ENCODE peak calls at places on chromosomes 1 and 21, in nine cellular contexts. U, L, S, X, K, Q, C, H and R are unnamed samples.

GRCh38 chr1:186050360-186050759 is 316.2 kb downstream of the HMCN1 start:
- DNase-seq in H (no peak), K (no peak), S (no peak), U (no peak), L (no peak), C (peak), Q (no peak), X (no peak), R (no peak)

GRCh38 chr1:97364086-97364485 is 556.7 kb downstream of the DPYD start:
- DNase-seq in Q (no peak), S (no peak), C (peak), L (no peak), U (no peak), K (no peak), H (no peak), X (no peak), R (no peak)

GRCh38 chr1:235074335-235075120 is 54.1 kb downstream of the TOMM20 start:
- DNase-seq in L (peak), S (peak), C (peak), Q (peak), K (no peak), H (peak), X (peak), U (peak), R (peak)

GRCh38 chr1:67780637-67781036 is 52.6 kb downstream of the GNG12 start:
- DNase-seq in U (no peak), H (no peak), K (no peak), C (no peak), S (no peak), L (no peak), Q (no peak), X (no peak), R (no peak)

GRCh38 chr1:29426701-29427279 is 190.5 kb downstream of the PTPRU start:
- DNase-seq in C (no peak), U (no peak), H (peak), Q (peak), L (no peak), X (no peak), S (no peak), K (no peak), R (no peak)

GRCh38 chr1:184160942-184161698 is 109.6 kb downstream of the TSEN15 start:
- DNase-seq in C (peak), H (peak), L (no peak), Q (peak), S (peak), K (no peak), X (peak), U (no peak), R (peak)

GRCh38 chr1:11286735-11287410 is 13.9 kb downstream of the UBIAD1 start:
- DNase-seq in U (no peak), S (no peak), H (no peak), K (no peak), X (no peak), L (no peak), C (peak), Q (no peak), R (no peak)

GRCh38 chr1:112714313-112715263 is 544 bp downstream of the PPM1J start:
- DNase-seq in S (no peak), X (no peak), C (peak), H (no peak), K (no peak), Q (no peak), L (peak), U (no peak), R (no peak)

GRCh38 chr1:22529901-22530621 is 33.2 kb upstream of the EPHA8 start:
- DNase-seq in S (no peak), H (peak), L (no peak), Q (no peak), U (no peak), X (peak), K (no peak), C (peak), R (no peak)

GRCh38 chr1:190169311-190170067 is 308.2 kb downstream of the BRINP3 start:
- DNase-seq in Q (no peak), K (no peak), C (peak), U (no peak), H (no peak), X (no peak), S (no peak), L (no peak), R (no peak)

GRCh38 chr1:3304255-3304654 is 150.2 kb upstream of the ARHGEF16 start:
- DNase-seq in K (no peak), L (no peak), S (no peak), Q (no peak), X (no peak), H (no peak), C (no peak), U (no peak), R (no peak)

GRCh38 chr1:4128616-4129015 is 228.5 kb upstream of the C1orf174 start:
- DNase-seq in H (no peak), C (no peak), S (no peak), U (no peak), K (no peak), L (no peak), Q (no peak), X (no peak), R (no peak)

GRCh38 chr1:37347104-37347503 is 127.3 kb upstream of the ZC3H12A start:
- DNase-seq in Q (no peak), C (no peak), X (no peak), U (no peak), K (no peak), H (no peak), L (no peak), S (no peak), R (no peak)

GRCh38 chr1:210597555-210598134 is 268.9 kb downstream of the HHAT start:
- DNase-seq in S (peak), U (no peak), Q (no peak), K (no peak), H (no peak), X (no peak), C (peak), L (no peak), R (no peak)

GRCh38 chr1:153985341-153985912 is 712 bp downstream of the RAB13 start:
- DNase-seq in H (peak), L (no peak), K (no peak), Q (no peak), C (peak), U (peak), X (peak), S (no peak), R (no peak)

GRCh38 chr1:201719812-201720521 is 109.0 kb upstream of the IPO9 start:
- DNase-seq in S (no peak), C (peak), L (peak), K (no peak), X (peak), U (peak), H (peak), Q (peak), R (no peak)

GRCh38 chr1:31782066-31782762 is 18.1 kb upstream of the ADGRB2 start:
- DNase-seq in S (no peak), H (no peak), X (no peak), L (no peak), Q (peak), U (no peak), K (no peak), C (no peak), R (no peak)

GRCh38 chr21:37153935-37154350 is 80.9 kb downstream of the TTC3 start:
- DNase-seq in C (no peak), X (peak), Q (no peak), L (peak), S (no peak), K (no peak), H (peak), U (peak), R (no peak)

GRCh38 chr1:223411309-223411708 is 18.1 kb downstream of the CCDC185 start:
- DNase-seq in C (peak), X (no peak), H (no peak), S (no peak), U (no peak), L (no peak), Q (no peak), K (no peak), R (no peak)

GRCh38 chr1:99681583-99681982 is 35.7 kb downstream of the PALMD start:
- DNase-seq in K (no peak), X (no peak), S (no peak), C (peak), H (no peak), Q (peak), L (no peak), U (no peak), R (no peak)

GRCh38 chr1:228010921-228011320 is 4.1 kb downstream of the WNT3A start:
- DNase-seq in S (no peak), Q (no peak), X (peak), U (no peak), L (no peak), H (no peak), K (no peak), C (no peak), R (peak)

GRCh38 chr1:220007438-220007837 is 38.9 kb downstream of the EPRS1 start:
- DNase-seq in H (no peak), X (no peak), U (no peak), L (no peak), C (peak), K (no peak), S (no peak), Q (no peak), R (no peak)

GRCh38 chr1:239276051-239276450 is 110.3 kb upstream of the CHRM3 start:
- DNase-seq in U (no peak), L (no peak), S (no peak), C (no peak), X (no peak), H (no peak), K (no peak), Q (no peak), R (no peak)

GRCh38 chr1:64421377-64421776 is 48.6 kb upstream of the CACHD1 start:
- DNase-seq in Q (no peak), K (no peak), C (no peak), H (no peak), S (no peak), X (no peak), L (no peak), U (no peak), R (no peak)

GRCh38 chr1:86062458-86062857 is 94.1 kb downstream of the COL24A1 start:
- DNase-seq in L (no peak), U (no peak), H (no peak), Q (no peak), X (no peak), K (no peak), S (no peak), C (peak), R (no peak)

GRCh38 chr1:15102646-15103045 is 50.9 kb upstream of the TMEM51 start:
- DNase-seq in U (no peak), S (no peak), K (no peak), X (no peak), Q (no peak), L (no peak), C (no peak), H (peak), R (no peak)
- TF ChIP-seq CTCF in U (no peak), S (no peak), K (no peak), X (no peak), Q (no peak), L (no peak), C (no peak), H (no peak), R (no peak)

GRCh38 chr1:92333668-92334067 is 34.8 kb downstream of the RPAP2 start:
- DNase-seq in L (no peak), X (no peak), K (no peak), C (no peak), Q (no peak), U (no peak), S (no peak), H (no peak), R (no peak)

GRCh38 chr1:92326681-92327080 is 27.8 kb downstream of the RPAP2 start:
- DNase-seq in U (no peak), S (no peak), L (no peak), K (no peak), Q (no peak), H (no peak), X (no peak), C (no peak), R (no peak)

GRCh38 chr1:92327794-92328193 is 28.9 kb downstream of the RPAP2 start:
- DNase-seq in Q (no peak), L (no peak), U (no peak), S (no peak), H (no peak), K (no peak), C (no peak), X (no peak), R (no peak)

GRCh38 chr1:92324784-92325183 is 25.9 kb downstream of the RPAP2 start:
- DNase-seq in H (no peak), C (no peak), X (no peak), S (no peak), L (no peak), Q (no peak), K (no peak), U (no peak), R (no peak)

DNA sequence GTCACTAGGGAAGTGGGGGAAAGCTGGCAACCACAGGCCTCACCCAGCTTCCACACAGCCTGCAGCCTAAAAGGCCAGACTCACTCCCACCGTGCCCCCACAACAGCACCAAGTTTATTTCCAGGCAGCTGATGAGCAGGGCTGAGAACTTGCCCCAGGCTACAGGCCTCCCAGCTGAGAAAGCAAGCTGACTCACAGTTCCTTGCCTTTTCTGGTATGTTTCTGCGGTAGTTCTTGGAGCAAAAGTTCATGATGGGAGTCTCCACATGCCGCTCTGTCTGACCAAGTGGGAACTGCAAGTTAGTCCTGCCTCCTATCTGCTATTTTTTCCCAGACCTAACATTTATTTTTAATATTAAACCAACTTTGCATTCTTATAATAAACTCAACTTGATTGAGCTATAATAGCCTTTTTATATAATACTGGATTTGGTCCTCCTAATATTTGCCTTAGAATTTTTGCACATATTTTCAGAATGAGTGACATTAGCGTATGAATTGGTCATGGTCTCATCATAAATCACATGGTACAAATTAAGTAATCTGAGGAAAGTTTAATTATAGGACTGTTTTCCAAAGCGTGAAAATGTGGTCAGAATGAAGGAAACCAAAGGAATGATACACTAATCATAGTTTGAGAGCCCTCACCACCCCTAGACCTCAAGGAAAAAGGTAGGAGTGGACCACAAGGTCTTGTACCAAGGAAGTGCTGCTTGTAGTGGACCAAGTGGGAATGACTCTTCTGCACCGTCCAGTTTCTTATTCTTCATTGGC is 30.7 kb downstream of the RPAP2 start:
- DNase-seq in K (no peak), C (peak), X (no peak), L (no peak), U (no peak), Q (no peak), S (no peak), H (no peak), R (no peak)
- TF ChIP-seq CTCF in K (no peak), C (no peak), X (no peak), L (no peak), U (no peak), Q (no peak), S (no peak), H (no peak), R (no peak)

DNA sequence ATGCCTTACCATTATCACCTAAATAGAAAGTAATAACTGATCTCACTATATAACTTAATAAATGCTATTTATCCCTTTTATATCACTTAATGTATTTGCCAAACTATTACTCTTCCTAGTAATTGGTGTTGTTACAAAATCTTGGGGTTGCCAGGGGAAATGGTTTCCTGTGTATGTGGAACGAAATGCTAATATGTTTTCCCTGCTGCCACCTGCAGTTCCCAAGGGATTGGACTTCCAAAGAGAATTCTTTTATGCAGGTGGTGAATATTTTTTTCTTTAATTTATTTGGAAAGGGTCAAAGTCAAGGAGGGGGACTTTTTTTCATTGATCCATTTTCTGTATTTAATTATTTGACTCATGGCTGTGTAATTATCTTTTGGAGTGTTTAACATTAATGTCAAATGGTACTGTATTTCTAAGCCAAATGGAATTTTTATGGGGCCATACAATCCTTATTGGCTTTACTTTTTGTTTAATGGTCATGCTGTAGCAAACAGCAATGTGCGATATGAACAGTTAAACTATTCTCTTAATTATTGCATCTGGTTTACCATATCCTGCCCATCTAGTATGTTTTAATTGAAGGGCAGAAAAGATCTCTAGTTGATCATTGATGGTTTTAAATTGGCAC is 486.4 kb downstream of the TTLL7 start:
- DNase-seq in X (no peak), L (no peak), H (no peak), Q (no peak), K (no peak), U (no peak), S (no peak), C (peak), R (no peak)
- TF ChIP-seq CTCF in X (no peak), L (no peak), H (no peak), Q (no peak), K (no peak), U (no peak), S (no peak), C (no peak), R (no peak)

GRCh38 chr1:168371477-168371876 is 90.8 kb downstream of the TBX19 start:
- DNase-seq in K (no peak), X (no peak), C (no peak), Q (no peak), L (no peak), U (no peak), S (no peak), H (no peak), R (no peak)
- TF ChIP-seq CTCF in K (no peak), X (no peak), C (no peak), Q (no peak), L (no peak), U (no peak), S (no peak), H (no peak), R (no peak)

GRCh38 chr1:77539510-77540142 is 142.8 kb downstream of the ZZZ3 start:
- DNase-seq in L (no peak), H (peak), X (no peak), C (peak), K (no peak), Q (peak), U (no peak), S (no peak), R (no peak)
- TF ChIP-seq CTCF in L (no peak), H (no peak), X (no peak), C (no peak), K (no peak), Q (no peak), U (no peak), S (no peak), R (no peak)

GRCh38 chr1:247077234-247077633 is 1.4 kb downstream of the ZNF670 start:
- DNase-seq in L (no peak), H (no peak), Q (no peak), C (peak), S (no peak), K (no peak), X (no peak), U (no peak), R (no peak)
- TF ChIP-seq CTCF in L (no peak), H (no peak), Q (peak), C (no peak), S (no peak), K (no peak), X (no peak), U (no peak), R (no peak)